ENCODE peak calls at places on chromosome 15, in four cellular contexts. G is endothelial cell of umbilical vein, H is K562, C is IMR-90. I is an unnamed sample. For H3K9me1, the result is how much of the 10 kb centered on the place peaks cover.

GRCh38 chr15:31328425-31328998 is 1.9 kb downstream of the KLF13 start:
- DNase-seq in G (no peak), H (peak), C (peak), I (no peak)

GRCh38 chr15:39580117-39580629 is 706 bp upstream of the THBS1 start:
- DNase-seq in G (peak), H (peak), C (peak), I (peak)

GRCh38 chr15:40536501-40536900 is 28.3 kb downstream of the CCDC32 start:
- DNase-seq in G (no peak), H (no peak), C (peak), I (no peak)

GRCh38 chr15:50227076-50227475 is 38.5 kb downstream of the HDC start:
- DNase-seq in G (no peak), H (no peak), C (peak), I (no peak)

GRCh38 chr15:31202953-31203352 is 101.4 kb upstream of the TRPM1 start:
- DNase-seq in G (no peak), H (no peak), C (no peak), I (no peak)

GRCh38 chr15:56815247-56815646 is 81.9 kb upstream of the ZNF280D start:
- DNase-seq in G (peak), H (peak), C (no peak), I (no peak)

GRCh38 chr15:92902723-92903587 is 2.8 kb downstream of the CHD2 start:
- DNase-seq in G (peak), H (no peak), C (no peak), I (no peak)

GRCh38 chr15:40242216-40242599 is 3.3 kb downstream of the PAK6 start:
- DNase-seq in G (no peak), H (no peak), C (no peak), I (no peak)

GRCh38 chr15:41714291-41714690 is 54.1 kb downstream of the MGA start:
- DNase-seq in G (no peak), H (no peak), C (no peak), I (no peak)

GRCh38 chr15:47293763-47294162 is 423.5 kb upstream of the SEMA6D start:
- DNase-seq in G (no peak), H (no peak), C (peak), I (no peak)

GRCh38 chr15:57911247-57911646 is 154.3 kb downstream of the ALDH1A2 start:
- DNase-seq in G (peak), H (no peak), C (no peak), I (no peak)

GRCh38 chr15:101707983-101708382 is 16.3 kb downstream of the TARS3 start:
- DNase-seq in G (no peak), H (no peak), C (no peak), I (no peak)

GRCh38 chr15:51837784-51838183 is 8.3 kb downstream of the TMOD3 start:
- DNase-seq in G (peak), H (no peak), C (peak), I (no peak)

GRCh38 chr15:91706366-91707032 is 147.0 kb upstream of the SLCO3A1 start:
- DNase-seq in G (peak), H (peak), C (peak), I (peak)

GRCh38 chr15:53611145-53611920 is 148.1 kb downstream of the WDR72 start:
- DNase-seq in G (peak), H (no peak), C (no peak), I (no peak)

GRCh38 chr15:71048913-71049675 is 66.2 kb upstream of the THSD4 start:
- DNase-seq in G (no peak), H (no peak), C (peak), I (peak)

GRCh38 chr15:64527263-64527984 is 67.0 kb downstream of the ZNF609 start:
- DNase-seq in G (peak), H (no peak), C (peak), I (no peak)

GRCh38 chr15:85858586-85859375 is 64.1 kb upstream of the KLHL25 start:
- DNase-seq in G (peak), H (peak), C (peak), I (peak)

GRCh38 chr15:57506422-57506821 is 85.3 kb upstream of the MYZAP start:
- DNase-seq in G (no peak), H (no peak), C (no peak), I (no peak)

GRCh38 chr15:99974246-99974645 is 241.0 kb upstream of the LYSMD4 start:
- DNase-seq in G (no peak), H (no peak), C (no peak), I (no peak)
- H3K9me1 ChIP-seq in G (under half), H (under half), C (under half), I (under half)

DNA sequence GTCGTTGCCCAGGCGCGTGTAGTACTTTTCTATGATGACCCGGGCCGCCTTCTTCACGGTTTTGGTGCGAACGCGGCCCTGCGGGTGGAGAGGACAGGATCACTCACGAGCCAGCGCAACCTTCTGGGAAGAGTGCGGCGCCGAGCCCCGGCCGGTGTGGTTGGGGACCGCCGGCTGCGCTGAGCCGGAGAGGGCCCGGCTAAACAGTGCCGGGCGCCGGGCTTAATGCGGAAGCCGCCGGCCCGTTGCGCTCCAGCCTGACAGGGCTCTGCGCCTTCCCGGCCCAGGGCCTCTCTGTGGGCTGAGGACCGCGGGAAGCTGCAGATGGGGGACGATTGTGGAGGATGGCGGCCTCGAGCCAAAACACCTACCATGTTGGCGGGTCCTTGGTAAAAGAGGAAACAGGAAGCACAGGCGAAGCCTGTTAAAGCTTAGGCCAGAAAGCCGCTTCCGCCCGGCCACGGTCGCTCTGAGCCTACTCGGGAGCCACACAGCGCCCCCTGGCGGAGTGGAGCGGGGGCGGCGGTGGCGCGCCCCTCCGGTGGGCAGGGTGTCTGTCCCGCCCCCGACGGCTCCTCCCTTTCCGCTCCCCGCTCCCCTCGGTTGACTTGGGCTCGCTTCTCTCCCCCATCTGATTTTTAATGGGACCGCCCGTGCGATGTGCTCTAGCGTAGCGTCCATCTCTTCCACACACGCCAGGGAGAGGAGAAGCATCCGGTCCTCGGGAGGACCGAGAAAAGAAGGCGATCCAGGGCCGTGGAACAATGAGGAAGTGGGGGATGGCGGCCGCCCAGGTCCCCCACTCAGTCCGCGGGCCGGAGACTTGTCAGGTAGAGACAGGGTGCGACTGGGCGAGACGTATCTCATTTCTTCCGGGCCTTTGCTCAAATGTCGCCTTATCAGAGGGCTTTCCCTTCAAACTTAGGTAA is at the start of gene RPS17:
- DNase-seq in G (peak), H (peak), C (peak), I (peak)
- H3K4me3 ChIP-seq in G (peak), H (peak), C (peak), I (peak)

GRCh38 chr15:95298729-95299128 is 1031.8 kb upstream of the NR2F2 start:
- DNase-seq in G (no peak), H (no peak), C (no peak), I (no peak)

GRCh38 chr15:95295905-95296618 is 1034.4 kb upstream of the NR2F2 start:
- DNase-seq in G (peak), H (no peak), C (no peak), I (no peak)

GRCh38 chr15:95295311-95295710 is 1035.2 kb upstream of the NR2F2 start:
- DNase-seq in G (no peak), H (no peak), C (no peak), I (no peak)

GRCh38 chr15:95292790-95293450 is 1037.6 kb upstream of the NR2F2 start:
- DNase-seq in G (no peak), H (no peak), C (no peak), I (no peak)

GRCh38 chr15:95296626-95297025 is 1033.9 kb upstream of the NR2F2 start:
- DNase-seq in G (peak), H (no peak), C (no peak), I (no peak)
- H3K9me1 ChIP-seq in G (under half), H (under half), C (under half), I (under half)

DNA sequence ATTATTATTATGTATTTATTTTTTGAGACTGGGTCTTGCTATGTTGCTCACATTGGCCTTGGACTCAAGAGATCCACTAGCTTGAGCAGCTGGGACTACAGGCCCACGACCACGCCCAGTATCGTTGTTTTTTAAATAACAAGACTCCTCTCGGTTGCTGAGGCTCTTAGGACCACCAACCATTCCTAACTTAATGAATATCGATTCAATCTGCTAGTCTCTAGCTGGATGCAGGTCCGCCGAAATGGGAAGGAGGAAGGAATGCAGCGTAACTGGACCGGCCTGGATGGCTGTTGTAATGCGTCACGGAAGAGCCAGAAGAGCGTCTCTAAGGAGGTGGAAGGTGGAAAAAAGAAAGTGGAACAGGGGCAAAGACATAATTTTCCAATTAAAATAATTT is 1.7 kb downstream of the ANXA2 start:
- DNase-seq in G (no peak), H (no peak), C (no peak), I (no peak)
- H3K4me3 ChIP-seq in G (peak), H (no peak), C (peak), I (peak)

GRCh38 chr15:67011620-67012005 is 53.8 kb upstream of the SMAD3 start:
- DNase-seq in G (no peak), H (no peak), C (no peak), I (no peak)
- H3K9me1 ChIP-seq in G (under half), H (under half), C (under half), I (under half)

GRCh38 chr15:63378946-63379345 is 2.7 kb downstream of the CA12 start:
- DNase-seq in G (no peak), H (no peak), C (no peak), I (no peak)

GRCh38 chr15:63381301-63382192 is at the start of gene CA12:
- DNase-seq in G (peak), H (no peak), C (peak), I (no peak)

GRCh38 chr15:63379492-63380150 is 2.0 kb downstream of the CA12 start:
- DNase-seq in G (no peak), H (no peak), C (no peak), I (no peak)

GRCh38 chr15:63380828-63381282 is 791 bp downstream of the CA12 start:
- DNase-seq in G (no peak), H (no peak), C (no peak), I (no peak)

GRCh38 chr15:63380151-63380827 is 1.4 kb downstream of the CA12 start:
- DNase-seq in G (no peak), H (no peak), C (no peak), I (no peak)
- H3K4me3 ChIP-seq in G (no peak), H (no peak), C (no peak), I (peak)

GRCh38 chr15:69292826-69293420 is 5.8 kb upstream of the PAQR5 start:
- DNase-seq in G (no peak), H (no peak), C (no peak), I (no peak)

GRCh38 chr15:69288531-69289311 is 10.0 kb upstream of the PAQR5 start:
- DNase-seq in G (no peak), H (no peak), C (no peak), I (no peak)

GRCh38 chr15:69285834-69286233 is 12.9 kb upstream of the PAQR5 start:
- DNase-seq in G (no peak), H (no peak), C (no peak), I (no peak)

GRCh38 chr15:69290346-69291164 is 8.2 kb upstream of the PAQR5 start:
- DNase-seq in G (no peak), H (no peak), C (no peak), I (no peak)

GRCh38 chr15:69289312-69290146 is 9.2 kb upstream of the PAQR5 start:
- DNase-seq in G (no peak), H (no peak), C (peak), I (no peak)
- H3K9me1 ChIP-seq in G (under half), H (under half), C (under half), I (under half)

GRCh38 chr15:55587321-55588069 is 650 bp downstream of the PYGO1 start:
- DNase-seq in G (peak), H (no peak), C (peak), I (no peak)
- H3K4me3 ChIP-seq in G (peak), H (peak), C (peak), I (peak)